ENCODE peak calls at places on chromosome 16, in four cellular contexts. X is K562, N is HCT116, I is GM12878. W is an unnamed sample.

GRCh38 chr16:2516391-2517240 is 2.9 kb downstream of the ATP6V0C start:
- DNase-seq in X (no peak), N (no peak), I (no peak), W (no peak)

GRCh38 chr16:86517652-86518258 is 7.4 kb downstream of the FOXF1 start:
- DNase-seq in X (peak; percentile 63), N (peak; percentile 51), I (no peak), W (no peak)

GRCh38 chr16:10911267-10911666 is 31.0 kb downstream of the DEXI start:
- DNase-seq in X (no peak), N (no peak), I (no peak), W (no peak)

GRCh38 chr16:31480851-31481250 is 2.1 kb upstream of the SLC5A2 start:
- DNase-seq in X (peak; percentile 27), N (no peak), I (no peak), W (no peak)

GRCh38 chr16:4415538-4416199 is 727 bp downstream of the CORO7 start:
- DNase-seq in X (peak; percentile 74), N (no peak), I (no peak), W (no peak)

GRCh38 chr16:12350945-12351344 is 374.4 kb downstream of the SNX29 start:
- DNase-seq in X (no peak), N (no peak), I (no peak), W (no peak)

GRCh38 chr16:89723279-89724250 is 2.2 kb downstream of the ZNF276 start:
- DNase-seq in X (no peak), N (no peak), I (no peak), W (no peak)

GRCh38 chr16:19130852-19131808 is 17.4 kb downstream of the ITPRIPL2 start:
- DNase-seq in X (no peak), N (no peak), I (no peak), W (no peak)

GRCh38 chr16:66653581-66654350 is 42.8 kb downstream of the CMTM4 start:
- DNase-seq in X (no peak), N (no peak), I (no peak), W (no peak)

GRCh38 chr16:2015117-2015946 is 4.3 kb upstream of the NPW start:
- DNase-seq in X (no peak), N (peak; percentile 68), I (no peak), W (no peak)

GRCh38 chr16:89695875-89696597 is 5.5 kb downstream of the SPATA2L start:
- DNase-seq in X (no peak), N (no peak), I (no peak), W (no peak)

GRCh38 chr16:57637424-57637823 is 9.0 kb downstream of the ADGRG1 start:
- DNase-seq in X (no peak), N (no peak), I (no peak), W (no peak)

GRCh38 chr16:711548-712320 is 3.2 kb upstream of the METRN start:
- DNase-seq in X (peak; percentile 76), N (no peak), I (no peak), W (no peak)

GRCh38 chr16:72927199-72928088 is 120.5 kb downstream of the ZFHX3 start:
- DNase-seq in X (no peak), N (no peak), I (no peak), W (no peak)

GRCh38 chr16:86882586-86883280 is 304.4 kb downstream of the FOXL1 start:
- DNase-seq in X (no peak), N (no peak), I (no peak), W (no peak)

GRCh38 chr16:69620564-69620963 is 54.8 kb downstream of the NFAT5 start:
- DNase-seq in X (no peak), N (no peak), I (no peak), W (no peak)

GRCh38 chr16:47905771-47906170 is 250.0 kb downstream of the ABCC12 start:
- DNase-seq in X (no peak), N (no peak), I (no peak), W (no peak)

GRCh38 chr16:56774009-56774408 is 44.1 kb downstream of the NUP93 start:
- DNase-seq in X (no peak), N (no peak), I (no peak), W (no peak)

GRCh38 chr16:58062821-58063220 is 37.3 kb downstream of the MMP15 start:
- DNase-seq in X (no peak), N (no peak), I (no peak), W (no peak)

GRCh38 chr16:56424404-56424765 is 960 bp downstream of the AMFR start:
- DNase-seq in X (no peak), N (no peak), I (no peak), W (no peak)

GRCh38 chr16:67425581-67425980 is 5.3 kb upstream of the HSD11B2 start:
- DNase-seq in X (no peak), N (no peak), I (no peak), W (no peak)

DNA sequence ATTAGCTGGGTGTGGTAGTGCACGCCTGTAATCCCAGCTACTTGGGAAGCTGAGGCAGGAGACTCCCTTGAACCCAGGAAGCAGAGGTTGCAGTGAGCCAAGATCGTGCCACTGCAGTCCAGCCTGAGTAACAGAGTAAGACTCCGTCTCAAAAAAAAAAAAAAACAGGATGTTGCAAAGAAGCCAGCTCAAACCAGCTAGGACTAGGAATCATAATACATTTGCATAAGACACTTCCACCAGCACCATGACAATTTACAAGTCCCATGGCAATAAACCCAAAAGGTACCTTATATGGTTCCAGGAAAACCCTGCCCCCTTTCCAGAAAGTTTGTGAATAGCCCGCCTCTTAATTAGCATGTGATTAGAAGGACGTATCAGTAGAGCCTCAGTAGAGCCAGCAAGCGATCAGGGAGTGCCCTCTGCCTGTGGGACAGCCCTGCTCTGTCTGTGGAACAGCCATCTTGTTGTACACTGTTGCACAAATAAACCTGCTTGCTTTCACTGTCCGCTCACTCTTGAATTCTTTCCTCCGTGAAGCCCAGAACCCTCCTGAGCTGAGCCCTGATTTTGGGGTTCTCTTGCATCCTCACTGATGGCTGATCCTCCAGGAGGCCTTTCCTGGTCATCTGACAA is 14.1 kb downstream of the NUPR1 start:
- DNase-seq in X (no peak), N (no peak), I (no peak), W (no peak)
- TF ChIP-seq REST in X (no peak), N (no peak), I (no peak), W (no peak)

GRCh38 chr16:78425957-78426590 is 326.6 kb downstream of the WWOX start:
- DNase-seq in X (no peak), N (no peak), I (no peak), W (no peak)

GRCh38 chr16:78416400-78416799 is 316.9 kb downstream of the WWOX start:
- DNase-seq in X (no peak), N (no peak), I (no peak), W (no peak)

GRCh38 chr16:78415669-78416068 is 316.2 kb downstream of the WWOX start:
- DNase-seq in X (no peak), N (no peak), I (no peak), W (no peak)

GRCh38 chr16:78421244-78421661 is 321.8 kb downstream of the WWOX start:
- DNase-seq in X (no peak), N (no peak), I (no peak), W (no peak)
- H3K27me3 ChIP-seq in X (no peaks in the 10 kb centered on the region), N (no peaks in the 10 kb centered on the region), I (no peaks in the 10 kb centered on the region), W (no peaks in the 10 kb centered on the region)

DNA sequence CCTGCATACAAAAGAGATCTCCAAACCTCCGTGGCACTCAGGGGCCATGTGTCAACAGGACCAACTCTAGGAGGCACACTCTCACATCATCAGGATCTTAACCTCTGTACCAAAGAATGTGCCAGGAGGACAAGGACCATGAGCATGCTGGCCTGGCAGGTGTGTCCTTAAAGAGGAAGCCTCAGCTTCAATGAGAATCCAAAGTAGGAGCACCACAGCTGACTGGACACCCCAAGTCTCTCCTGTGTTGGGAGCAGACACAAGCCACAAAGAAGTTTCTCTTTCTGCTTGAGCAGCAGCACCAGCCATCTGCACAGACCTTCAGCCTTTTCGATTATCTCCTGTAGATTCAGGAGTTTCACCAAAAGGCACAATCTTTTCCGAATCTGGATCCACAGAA is 1734.5 kb downstream of the TP53TG3F start:
- DNase-seq in X (no peak), N (no peak), I (no peak), W (no peak)
- H3K9me3 ChIP-seq in X (no peaks in the 10 kb centered on the region), N (peaks cover 26% of the 10 kb centered on the region), I (no peaks in the 10 kb centered on the region), W (no peaks in the 10 kb centered on the region)

DNA sequence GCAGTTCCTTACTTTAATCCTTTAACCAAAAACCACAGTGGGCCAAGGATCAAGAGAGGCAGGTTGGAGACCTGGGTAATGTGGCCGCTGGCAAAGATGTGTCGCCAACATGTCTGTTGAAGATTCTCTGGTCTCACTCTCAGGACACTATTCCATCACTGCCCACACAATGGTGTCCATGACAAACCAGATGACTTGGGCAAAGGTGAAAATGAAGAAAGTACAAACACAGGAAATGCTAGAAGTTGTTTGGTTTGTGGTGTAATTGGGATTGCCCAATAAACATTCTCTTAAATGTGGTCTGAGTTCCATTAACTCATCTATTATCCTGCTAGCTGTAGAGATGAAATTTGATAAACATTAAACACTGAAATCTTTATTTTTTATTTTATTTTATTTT is 43.3 kb downstream of the SALL1 start:
- DNase-seq in X (no peak), N (no peak), I (no peak), W (no peak)
- TF ChIP-seq REST in X (no peak), N (no peak), I (no peak), W (no peak)

GRCh38 chr16:84555418-84556196 is 51.1 kb upstream of the MEAK7 start:
- DNase-seq in X (no peak), N (no peak), I (no peak), W (no peak)

GRCh38 chr16:84552135-84552534 is 47.7 kb upstream of the MEAK7 start:
- DNase-seq in X (no peak), N (no peak), I (no peak), W (no peak)

GRCh38 chr16:84557059-84557458 is 52.6 kb upstream of the MEAK7 start:
- DNase-seq in X (no peak), N (no peak), I (no peak), W (no peak)

GRCh38 chr16:84553873-84554399 is 49.5 kb upstream of the MEAK7 start:
- DNase-seq in X (no peak), N (no peak), I (no peak), W (no peak)

DNA sequence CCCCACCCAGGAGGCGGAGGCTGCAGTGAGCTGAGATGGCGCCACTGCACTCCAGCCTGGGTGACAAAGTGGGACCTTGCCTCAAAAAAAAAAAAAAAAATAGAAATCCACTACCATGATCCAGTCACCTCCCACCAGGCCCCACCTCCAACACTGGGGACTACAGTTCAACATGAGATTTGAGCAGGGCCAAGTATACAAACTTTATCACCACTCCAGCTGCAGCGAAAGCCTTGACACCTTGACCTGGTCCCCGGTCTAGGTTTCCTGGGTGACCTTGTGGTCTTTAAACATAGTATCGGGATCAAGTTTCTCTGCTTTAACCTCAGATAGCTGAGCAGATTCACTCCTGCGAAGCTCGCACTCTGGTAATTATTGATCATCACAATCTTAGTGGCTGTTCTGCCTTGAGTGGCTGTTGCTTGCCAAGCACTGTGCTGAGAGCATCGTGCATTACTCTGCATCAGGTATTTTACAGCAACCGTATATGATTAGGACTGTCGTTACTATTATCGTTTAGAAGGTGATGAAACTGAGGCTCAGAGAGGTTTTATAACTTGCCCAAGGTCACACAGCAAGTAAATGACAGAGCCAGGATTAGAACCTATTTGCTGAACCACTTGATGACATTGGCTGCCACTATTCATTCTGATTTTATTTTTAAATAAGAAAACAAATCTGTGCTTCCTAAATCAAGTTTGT is 50.3 kb upstream of the MEAK7 start:
- DNase-seq in X (no peak), N (no peak), I (no peak), W (no peak)
- H3K27me3 ChIP-seq in X (peaks cover 36% of the 10 kb centered on the region), N (no peaks in the 10 kb centered on the region), I (no peaks in the 10 kb centered on the region), W (no peaks in the 10 kb centered on the region)

GRCh38 chr16:79436885-79437284 is 163.7 kb downstream of the MAF start:
- DNase-seq in X (no peak), N (no peak), I (no peak), W (no peak)
- H3K9me3 ChIP-seq in X (no peaks in the 10 kb centered on the region), N (peaks cover 29% of the 10 kb centered on the region), I (no peaks in the 10 kb centered on the region), W (no peaks in the 10 kb centered on the region)

GRCh38 chr16:54178491-54178976 is 108.1 kb downstream of the IRX3 start:
- DNase-seq in X (no peak), N (no peak), I (no peak), W (no peak)
- TF ChIP-seq REST in X (no peak), N (no peak), I (no peak), W (no peak)

GRCh38 chr16:28059841-28060240 is 3.7 kb downstream of the GSG1L start:
- DNase-seq in X (no peak), N (no peak), I (no peak), W (no peak)
- H3K27me3 ChIP-seq in X (peaks cover 54% of the 10 kb centered on the region), N (peaks cover 12% of the 10 kb centered on the region), I (peaks cover 7% of the 10 kb centered on the region), W (peaks cover 22% of the 10 kb centered on the region)